ENCODE peak calls at places on chromosomes 13 and 19, in six cellular contexts. One of them, this sample, is unnamed.

GRCh38 chr19:3404324-3405260 is 38.2 kb downstream of the NFIC start:
- DNase-seq in cardiac muscle cell: no peak
- DNase-seq in right lobe of liver: peak; percentile 89
- DNase-seq in progenitor cell of endocrine pancreas: no peak
- DNase-seq in left ventricle myocardium inferior: peak; percentile 89
- DNase-seq in pancreas: peak; percentile 94
- DNase-seq in this sample: no peak

GRCh38 chr13:85095887-85096286 is 703.3 kb downstream of the SLITRK6 start:
- DNase-seq in cardiac muscle cell: no peak
- DNase-seq in right lobe of liver: no peak
- DNase-seq in progenitor cell of endocrine pancreas: no peak
- DNase-seq in left ventricle myocardium inferior: no peak
- DNase-seq in pancreas: no peak
- DNase-seq in this sample: no peak

GRCh38 chr19:19820774-19821315 is 705 bp downstream of the ZNF506 start:
- DNase-seq in cardiac muscle cell: peak; percentile 1
- DNase-seq in right lobe of liver: no peak
- DNase-seq in progenitor cell of endocrine pancreas: no peak
- DNase-seq in left ventricle myocardium inferior: no peak
- DNase-seq in pancreas: no peak
- DNase-seq in this sample: no peak

GRCh38 chr13:42412812-42413795 is 141.2 kb downstream of the AKAP11 start:
- DNase-seq in cardiac muscle cell: no peak
- DNase-seq in right lobe of liver: no peak
- DNase-seq in progenitor cell of endocrine pancreas: no peak
- DNase-seq in left ventricle myocardium inferior: no peak
- DNase-seq in pancreas: no peak
- DNase-seq in this sample: no peak

GRCh38 chr19:13975870-13976269 is 23.6 kb downstream of the DCAF15 start:
- DNase-seq in cardiac muscle cell: no peak
- DNase-seq in right lobe of liver: no peak
- DNase-seq in progenitor cell of endocrine pancreas: no peak
- DNase-seq in left ventricle myocardium inferior: no peak
- DNase-seq in pancreas: no peak
- DNase-seq in this sample: no peak

GRCh38 chr13:49418206-49418605 is 25.7 kb downstream of the CAB39L start:
- DNase-seq in cardiac muscle cell: no peak
- DNase-seq in right lobe of liver: no peak
- DNase-seq in progenitor cell of endocrine pancreas: no peak
- DNase-seq in left ventricle myocardium inferior: no peak
- DNase-seq in pancreas: no peak
- DNase-seq in this sample: no peak

GRCh38 chr19:13906525-13906904 is 514 bp downstream of the CC2D1A start:
- DNase-seq in cardiac muscle cell: no peak
- DNase-seq in right lobe of liver: no peak
- DNase-seq in progenitor cell of endocrine pancreas: no peak
- DNase-seq in left ventricle myocardium inferior: no peak
- DNase-seq in pancreas: peak; percentile 71
- DNase-seq in this sample: peak; percentile 36

GRCh38 chr13:71661921-71662320 is 205.1 kb downstream of the DACH1 start:
- DNase-seq in cardiac muscle cell: no peak
- DNase-seq in right lobe of liver: no peak
- DNase-seq in progenitor cell of endocrine pancreas: no peak
- DNase-seq in left ventricle myocardium inferior: no peak
- DNase-seq in pancreas: no peak
- DNase-seq in this sample: no peak

GRCh38 chr13:22625691-22626090 is 555.1 kb upstream of the SGCG start:
- DNase-seq in cardiac muscle cell: no peak
- DNase-seq in right lobe of liver: no peak
- DNase-seq in progenitor cell of endocrine pancreas: no peak
- DNase-seq in left ventricle myocardium inferior: no peak
- DNase-seq in pancreas: no peak
- DNase-seq in this sample: no peak

GRCh38 chr13:25973576-25973975 is 78.2 kb downstream of the SHISA2 start:
- DNase-seq in cardiac muscle cell: no peak
- DNase-seq in right lobe of liver: no peak
- DNase-seq in progenitor cell of endocrine pancreas: no peak
- DNase-seq in left ventricle myocardium inferior: no peak
- DNase-seq in pancreas: no peak
- DNase-seq in this sample: no peak

GRCh38 chr13:31742102-31742695 is 2.9 kb downstream of the RXFP2 start:
- DNase-seq in cardiac muscle cell: peak; percentile 77
- DNase-seq in right lobe of liver: peak; percentile 68
- DNase-seq in progenitor cell of endocrine pancreas: peak; percentile 64
- DNase-seq in left ventricle myocardium inferior: peak; percentile 45
- DNase-seq in pancreas: peak; percentile 17
- DNase-seq in this sample: peak; percentile 64

GRCh38 chr19:32800757-32801156 is 68.8 kb downstream of the SLC7A9 start:
- DNase-seq in cardiac muscle cell: no peak
- DNase-seq in right lobe of liver: no peak
- DNase-seq in progenitor cell of endocrine pancreas: no peak
- DNase-seq in left ventricle myocardium inferior: no peak
- DNase-seq in pancreas: no peak
- DNase-seq in this sample: no peak

GRCh38 chr19:58325623-58326022 is 1.2 kb upstream of the ZSCAN22 start:
- DNase-seq in cardiac muscle cell: no peak
- DNase-seq in right lobe of liver: no peak
- DNase-seq in progenitor cell of endocrine pancreas: no peak
- DNase-seq in left ventricle myocardium inferior: no peak
- DNase-seq in pancreas: no peak
- DNase-seq in this sample: no peak

GRCh38 chr19:47745010-47745901 is at the start of gene NOP53:
- DNase-seq in cardiac muscle cell: peak; percentile 98
- DNase-seq in right lobe of liver: peak; percentile 96
- DNase-seq in progenitor cell of endocrine pancreas: peak; percentile 93
- DNase-seq in left ventricle myocardium inferior: peak; percentile 96
- DNase-seq in pancreas: peak; percentile 95
- DNase-seq in this sample: peak; percentile 96
- TF ChIP-seq CTCF in cardiac muscle cell: no peak
- TF ChIP-seq CTCF in right lobe of liver: no peak
- TF ChIP-seq CTCF in progenitor cell of endocrine pancreas: no peak
- TF ChIP-seq CTCF in left ventricle myocardium inferior: peak; percentile 27
- TF ChIP-seq CTCF in pancreas: no peak
- TF ChIP-seq CTCF in this sample: no peak

GRCh38 chr13:59477011-59477410 is 686.7 kb downstream of the DIAPH3 start:
- DNase-seq in cardiac muscle cell: no peak
- DNase-seq in right lobe of liver: no peak
- DNase-seq in progenitor cell of endocrine pancreas: no peak
- DNase-seq in left ventricle myocardium inferior: no peak
- DNase-seq in pancreas: no peak
- DNase-seq in this sample: no peak
- TF ChIP-seq CTCF in cardiac muscle cell: peak; percentile 49
- TF ChIP-seq CTCF in right lobe of liver: no peak
- TF ChIP-seq CTCF in progenitor cell of endocrine pancreas: peak; percentile 22
- TF ChIP-seq CTCF in left ventricle myocardium inferior: peak; percentile 53
- TF ChIP-seq CTCF in pancreas: no peak
- TF ChIP-seq CTCF in this sample: no peak

DNA sequence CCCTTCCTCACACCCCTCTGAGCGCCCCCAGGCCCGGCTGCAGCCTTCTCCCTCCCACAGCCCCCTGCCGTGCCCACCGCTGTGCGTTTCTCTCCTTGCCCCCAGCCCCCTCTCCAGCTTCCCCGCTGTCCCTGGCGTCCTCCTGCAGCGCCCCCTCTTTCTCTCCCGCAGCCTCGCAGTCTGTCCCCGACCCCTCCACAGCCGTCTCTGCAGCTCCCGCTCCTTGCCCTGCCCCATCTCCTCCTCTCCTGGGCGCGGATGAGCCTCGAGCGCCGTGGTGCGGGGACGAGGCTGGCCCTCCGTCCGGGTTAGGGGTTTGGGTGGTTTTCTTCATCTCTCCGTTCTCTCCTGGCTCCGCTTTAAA is 1.1 kb downstream of the KMT5C start:
- DNase-seq in cardiac muscle cell: peak; percentile 39
- DNase-seq in right lobe of liver: no peak
- DNase-seq in progenitor cell of endocrine pancreas: peak; percentile 35
- DNase-seq in left ventricle myocardium inferior: no peak
- DNase-seq in pancreas: no peak
- DNase-seq in this sample: peak; percentile 32
- TF ChIP-seq CTCF in cardiac muscle cell: peak; percentile 23
- TF ChIP-seq CTCF in right lobe of liver: no peak
- TF ChIP-seq CTCF in progenitor cell of endocrine pancreas: peak; percentile 17
- TF ChIP-seq CTCF in left ventricle myocardium inferior: no peak
- TF ChIP-seq CTCF in pancreas: no peak
- TF ChIP-seq CTCF in this sample: no peak

GRCh38 chr19:50794074-50794777 is 4.0 kb downstream of the ACP4 start:
- DNase-seq in cardiac muscle cell: no peak
- DNase-seq in right lobe of liver: no peak
- DNase-seq in progenitor cell of endocrine pancreas: no peak
- DNase-seq in left ventricle myocardium inferior: no peak
- DNase-seq in pancreas: peak; percentile 39
- DNase-seq in this sample: peak; percentile 66

GRCh38 chr19:50796128-50796633 is 6.0 kb downstream of the ACP4 start:
- DNase-seq in cardiac muscle cell: no peak
- DNase-seq in right lobe of liver: no peak
- DNase-seq in progenitor cell of endocrine pancreas: no peak
- DNase-seq in left ventricle myocardium inferior: no peak
- DNase-seq in pancreas: no peak
- DNase-seq in this sample: no peak

GRCh38 chr19:50793558-50794065 is 3.4 kb downstream of the ACP4 start:
- DNase-seq in cardiac muscle cell: no peak
- DNase-seq in right lobe of liver: no peak
- DNase-seq in progenitor cell of endocrine pancreas: no peak
- DNase-seq in left ventricle myocardium inferior: no peak
- DNase-seq in pancreas: no peak
- DNase-seq in this sample: no peak

GRCh38 chr19:50795665-50796073 is 5.5 kb downstream of the ACP4 start:
- DNase-seq in cardiac muscle cell: no peak
- DNase-seq in right lobe of liver: no peak
- DNase-seq in progenitor cell of endocrine pancreas: no peak
- DNase-seq in left ventricle myocardium inferior: no peak
- DNase-seq in pancreas: no peak
- DNase-seq in this sample: no peak

GRCh38 chr19:50794778-50795664 is 4.8 kb downstream of the ACP4 start:
- DNase-seq in cardiac muscle cell: no peak
- DNase-seq in right lobe of liver: no peak
- DNase-seq in progenitor cell of endocrine pancreas: no peak
- DNase-seq in left ventricle myocardium inferior: no peak
- DNase-seq in pancreas: no peak
- DNase-seq in this sample: peak; percentile 68
- TF ChIP-seq CTCF in cardiac muscle cell: peak; percentile 21
- TF ChIP-seq CTCF in right lobe of liver: no peak
- TF ChIP-seq CTCF in progenitor cell of endocrine pancreas: peak; percentile 18
- TF ChIP-seq CTCF in left ventricle myocardium inferior: no peak
- TF ChIP-seq CTCF in pancreas: no peak
- TF ChIP-seq CTCF in this sample: peak; percentile 27

GRCh38 chr19:48010932-48011758 is 16.7 kb downstream of the ELSPBP1 start:
- DNase-seq in cardiac muscle cell: no peak
- DNase-seq in right lobe of liver: no peak
- DNase-seq in progenitor cell of endocrine pancreas: no peak
- DNase-seq in left ventricle myocardium inferior: no peak
- DNase-seq in pancreas: no peak
- DNase-seq in this sample: no peak

GRCh38 chr19:48000846-48001245 is 6.4 kb downstream of the ELSPBP1 start:
- DNase-seq in cardiac muscle cell: no peak
- DNase-seq in right lobe of liver: no peak
- DNase-seq in progenitor cell of endocrine pancreas: no peak
- DNase-seq in left ventricle myocardium inferior: no peak
- DNase-seq in pancreas: no peak
- DNase-seq in this sample: no peak

GRCh38 chr19:48004236-48004635 is 9.8 kb downstream of the ELSPBP1 start:
- DNase-seq in cardiac muscle cell: no peak
- DNase-seq in right lobe of liver: no peak
- DNase-seq in progenitor cell of endocrine pancreas: no peak
- DNase-seq in left ventricle myocardium inferior: no peak
- DNase-seq in pancreas: no peak
- DNase-seq in this sample: no peak

GRCh38 chr19:48006762-48007161 is 12.3 kb downstream of the ELSPBP1 start:
- DNase-seq in cardiac muscle cell: no peak
- DNase-seq in right lobe of liver: no peak
- DNase-seq in progenitor cell of endocrine pancreas: no peak
- DNase-seq in left ventricle myocardium inferior: no peak
- DNase-seq in pancreas: no peak
- DNase-seq in this sample: peak; percentile 14
- TF ChIP-seq CTCF in cardiac muscle cell: no peak
- TF ChIP-seq CTCF in right lobe of liver: no peak
- TF ChIP-seq CTCF in progenitor cell of endocrine pancreas: no peak
- TF ChIP-seq CTCF in left ventricle myocardium inferior: no peak
- TF ChIP-seq CTCF in pancreas: no peak
- TF ChIP-seq CTCF in this sample: peak; percentile 31

GRCh38 chr19:2129486-2129885 is 21.9 kb downstream of the AP3D1 start:
- DNase-seq in cardiac muscle cell: no peak
- DNase-seq in right lobe of liver: no peak
- DNase-seq in progenitor cell of endocrine pancreas: no peak
- DNase-seq in left ventricle myocardium inferior: peak; percentile 76
- DNase-seq in pancreas: no peak
- DNase-seq in this sample: no peak
- TF ChIP-seq CTCF in cardiac muscle cell: no peak
- TF ChIP-seq CTCF in right lobe of liver: no peak
- TF ChIP-seq CTCF in progenitor cell of endocrine pancreas: no peak
- TF ChIP-seq CTCF in left ventricle myocardium inferior: no peak
- TF ChIP-seq CTCF in pancreas: no peak
- TF ChIP-seq CTCF in this sample: no peak

GRCh38 chr19:8666814-8667405 is 31.7 kb downstream of the ACTL9 start:
- DNase-seq in cardiac muscle cell: no peak
- DNase-seq in right lobe of liver: no peak
- DNase-seq in progenitor cell of endocrine pancreas: no peak
- DNase-seq in left ventricle myocardium inferior: no peak
- DNase-seq in pancreas: no peak
- DNase-seq in this sample: no peak

GRCh38 chr19:8662263-8662662 is 31.8 kb downstream of the NFILZ start:
- DNase-seq in cardiac muscle cell: no peak
- DNase-seq in right lobe of liver: no peak
- DNase-seq in progenitor cell of endocrine pancreas: no peak
- DNase-seq in left ventricle myocardium inferior: no peak
- DNase-seq in pancreas: no peak
- DNase-seq in this sample: no peak

GRCh38 chr19:8664671-8665057 is 33.9 kb downstream of the ACTL9 start:
- DNase-seq in cardiac muscle cell: no peak
- DNase-seq in right lobe of liver: no peak
- DNase-seq in progenitor cell of endocrine pancreas: no peak
- DNase-seq in left ventricle myocardium inferior: no peak
- DNase-seq in pancreas: no peak
- DNase-seq in this sample: no peak

GRCh38 chr19:8663920-8664670 is 33.7 kb downstream of the NFILZ start:
- DNase-seq in cardiac muscle cell: no peak
- DNase-seq in right lobe of liver: no peak
- DNase-seq in progenitor cell of endocrine pancreas: no peak
- DNase-seq in left ventricle myocardium inferior: no peak
- DNase-seq in pancreas: no peak
- DNase-seq in this sample: no peak

DNA sequence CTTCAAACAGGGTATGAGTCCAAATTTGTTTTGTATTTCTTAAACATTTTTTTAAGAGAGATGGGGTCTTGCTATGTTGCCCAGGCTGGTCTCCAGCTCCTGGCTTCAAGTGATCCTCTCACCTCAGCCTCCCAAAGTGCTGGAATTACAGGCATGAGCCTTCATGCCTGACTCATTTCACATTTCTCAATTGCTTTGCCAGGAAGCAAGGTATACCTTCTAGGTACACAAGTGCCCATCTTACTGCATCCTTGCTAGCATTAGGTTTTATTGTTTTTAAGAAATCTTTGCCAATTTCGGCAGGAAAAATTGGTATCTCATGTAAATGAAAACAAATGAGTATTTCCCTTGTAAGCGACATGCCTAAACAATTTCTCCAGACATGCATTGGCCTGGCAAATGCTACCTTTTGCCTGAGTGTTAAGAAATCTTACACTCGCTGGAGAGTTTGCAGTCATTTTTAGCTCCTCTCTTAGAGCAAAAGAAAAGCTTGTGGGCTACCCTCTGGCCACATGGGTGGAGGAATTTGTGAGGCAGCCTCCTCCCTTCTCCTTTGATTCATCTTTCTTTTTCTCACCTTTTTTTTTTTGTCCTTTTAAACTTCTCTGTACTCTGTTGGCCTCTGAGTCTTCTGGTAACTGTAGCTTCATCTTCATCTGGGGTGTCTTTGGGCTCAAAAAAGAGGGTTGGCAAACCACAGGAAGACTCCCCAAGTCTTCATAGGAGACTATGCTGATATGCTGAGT is 33.0 kb downstream of the ACTL9 start:
- DNase-seq in cardiac muscle cell: no peak
- DNase-seq in right lobe of liver: no peak
- DNase-seq in progenitor cell of endocrine pancreas: no peak
- DNase-seq in left ventricle myocardium inferior: no peak
- DNase-seq in pancreas: no peak
- DNase-seq in this sample: no peak
- TF ChIP-seq CTCF in cardiac muscle cell: no peak
- TF ChIP-seq CTCF in right lobe of liver: no peak
- TF ChIP-seq CTCF in progenitor cell of endocrine pancreas: no peak
- TF ChIP-seq CTCF in left ventricle myocardium inferior: no peak
- TF ChIP-seq CTCF in pancreas: no peak
- TF ChIP-seq CTCF in this sample: no peak